ENCODE peak calls at places on chromosomes 16 and 17, in six cellular contexts. One of them, this sample, is unnamed.

GRCh38 chr17:20935740-20936139 is 107.1 kb downstream of the USP22 start:
- DNase-seq in mucosa of descending colon: no peak
- DNase-seq in posterior cingulate gyrus: no peak
- DNase-seq in NCI-H510A treated with DMSO at 0.1 percent for 48 hours: no peak
- DNase-seq in A172: peak
- DNase-seq in nephron progenitor cell: no peak
- DNase-seq in this sample: peak

GRCh38 chr17:59631221-59631720 is 11.6 kb downstream of the CLTC start:
- DNase-seq in posterior cingulate gyrus: no peak
- DNase-seq in A172: no peak
- DNase-seq in NCI-H510A treated with DMSO at 0.1 percent for 48 hours: no peak
- DNase-seq in mucosa of descending colon: no peak
- DNase-seq in nephron progenitor cell: no peak
- DNase-seq in this sample: no peak

GRCh38 chr16:65244811-65245210 is 122.9 kb upstream of the CDH11 start:
- DNase-seq in posterior cingulate gyrus: no peak
- DNase-seq in NCI-H510A treated with DMSO at 0.1 percent for 48 hours: no peak
- DNase-seq in A172: no peak
- DNase-seq in mucosa of descending colon: no peak
- DNase-seq in nephron progenitor cell: no peak
- DNase-seq in this sample: no peak

GRCh38 chr17:80821546-80821945 is 170.1 kb upstream of the CHMP6 start:
- DNase-seq in A172: no peak
- DNase-seq in posterior cingulate gyrus: peak
- DNase-seq in mucosa of descending colon: no peak
- DNase-seq in NCI-H510A treated with DMSO at 0.1 percent for 48 hours: no peak
- DNase-seq in nephron progenitor cell: no peak
- DNase-seq in this sample: no peak

GRCh38 chr17:82912571-82913089 is 72.8 kb upstream of the ZNF750 start:
- DNase-seq in mucosa of descending colon: no peak
- DNase-seq in NCI-H510A treated with DMSO at 0.1 percent for 48 hours: no peak
- DNase-seq in posterior cingulate gyrus: no peak
- DNase-seq in A172: no peak
- DNase-seq in nephron progenitor cell: no peak
- DNase-seq in this sample: no peak

GRCh38 chr16:56041556-56042140 is 149.6 kb upstream of the GNAO1 start:
- DNase-seq in posterior cingulate gyrus: no peak
- DNase-seq in mucosa of descending colon: no peak
- DNase-seq in nephron progenitor cell: peak
- DNase-seq in NCI-H510A treated with DMSO at 0.1 percent for 48 hours: peak
- DNase-seq in A172: peak
- DNase-seq in this sample: peak

GRCh38 chr17:59837362-59838195 is 55.2 kb downstream of the TUBD1 start:
- DNase-seq in nephron progenitor cell: peak
- DNase-seq in A172: peak
- DNase-seq in posterior cingulate gyrus: no peak
- DNase-seq in mucosa of descending colon: no peak
- DNase-seq in NCI-H510A treated with DMSO at 0.1 percent for 48 hours: peak
- DNase-seq in this sample: peak

GRCh38 chr17:339193-340061 is 13.2 kb downstream of the RPH3AL start:
- DNase-seq in posterior cingulate gyrus: peak
- DNase-seq in nephron progenitor cell: no peak
- DNase-seq in mucosa of descending colon: peak
- DNase-seq in NCI-H510A treated with DMSO at 0.1 percent for 48 hours: peak
- DNase-seq in A172: no peak
- DNase-seq in this sample: peak

GRCh38 chr16:30488764-30489595 is 16.4 kb downstream of the ITGAL start:
- DNase-seq in NCI-H510A treated with DMSO at 0.1 percent for 48 hours: no peak
- DNase-seq in mucosa of descending colon: no peak
- DNase-seq in posterior cingulate gyrus: no peak
- DNase-seq in nephron progenitor cell: no peak
- DNase-seq in A172: no peak
- DNase-seq in this sample: no peak

GRCh38 chr16:10447289-10447688 is 61.4 kb downstream of the ATF7IP2 start:
- DNase-seq in posterior cingulate gyrus: no peak
- DNase-seq in A172: no peak
- DNase-seq in NCI-H510A treated with DMSO at 0.1 percent for 48 hours: no peak
- DNase-seq in mucosa of descending colon: no peak
- DNase-seq in nephron progenitor cell: no peak
- DNase-seq in this sample: no peak

GRCh38 chr17:39972271-39972670 is 8.3 kb upstream of the PSMD3 start:
- DNase-seq in posterior cingulate gyrus: no peak
- DNase-seq in A172: no peak
- DNase-seq in nephron progenitor cell: no peak
- DNase-seq in NCI-H510A treated with DMSO at 0.1 percent for 48 hours: no peak
- DNase-seq in mucosa of descending colon: no peak
- DNase-seq in this sample: no peak

GRCh38 chr16:87206646-87207451 is 110.3 kb downstream of the C16orf95 start:
- DNase-seq in posterior cingulate gyrus: no peak
- DNase-seq in mucosa of descending colon: no peak
- DNase-seq in nephron progenitor cell: no peak
- DNase-seq in A172: peak
- DNase-seq in NCI-H510A treated with DMSO at 0.1 percent for 48 hours: no peak
- DNase-seq in this sample: no peak

GRCh38 chr16:50152386-50152806 is 710 bp upstream of the TENT4B start:
- DNase-seq in mucosa of descending colon: no peak
- DNase-seq in NCI-H510A treated with DMSO at 0.1 percent for 48 hours: peak
- DNase-seq in nephron progenitor cell: no peak
- DNase-seq in A172: peak
- DNase-seq in posterior cingulate gyrus: peak
- DNase-seq in this sample: peak

GRCh38 chr17:1203967-1204291 is 24.1 kb upstream of the ABR start:
- DNase-seq in posterior cingulate gyrus: no peak
- DNase-seq in NCI-H510A treated with DMSO at 0.1 percent for 48 hours: no peak
- DNase-seq in nephron progenitor cell: no peak
- DNase-seq in mucosa of descending colon: no peak
- DNase-seq in A172: no peak
- DNase-seq in this sample: no peak

GRCh38 chr16:31711344-31711845 is 162.2 kb upstream of the ZNF267 start:
- DNase-seq in mucosa of descending colon: peak
- DNase-seq in nephron progenitor cell: no peak
- DNase-seq in A172: no peak
- DNase-seq in posterior cingulate gyrus: no peak
- DNase-seq in NCI-H510A treated with DMSO at 0.1 percent for 48 hours: no peak
- DNase-seq in this sample: no peak

GRCh38 chr17:80833952-80834895 is 157.4 kb upstream of the CHMP6 start:
- DNase-seq in mucosa of descending colon: peak
- DNase-seq in posterior cingulate gyrus: peak
- DNase-seq in nephron progenitor cell: no peak
- DNase-seq in NCI-H510A treated with DMSO at 0.1 percent for 48 hours: no peak
- DNase-seq in A172: no peak
- DNase-seq in this sample: no peak

GRCh38 chr16:46853713-46854443 is 22.9 kb upstream of the C16orf87 start:
- DNase-seq in nephron progenitor cell: peak
- DNase-seq in NCI-H510A treated with DMSO at 0.1 percent for 48 hours: peak
- DNase-seq in mucosa of descending colon: peak
- DNase-seq in A172: peak
- DNase-seq in posterior cingulate gyrus: peak
- DNase-seq in this sample: peak

GRCh38 chr17:35545150-35545549 is 7.7 kb upstream of the SLFN12L start:
- DNase-seq in NCI-H510A treated with DMSO at 0.1 percent for 48 hours: no peak
- DNase-seq in nephron progenitor cell: no peak
- DNase-seq in A172: no peak
- DNase-seq in posterior cingulate gyrus: no peak
- DNase-seq in mucosa of descending colon: no peak
- DNase-seq in this sample: no peak

GRCh38 chr16:11639925-11640899 is 28.0 kb upstream of the SNN start:
- DNase-seq in nephron progenitor cell: peak
- DNase-seq in posterior cingulate gyrus: no peak
- DNase-seq in NCI-H510A treated with DMSO at 0.1 percent for 48 hours: peak
- DNase-seq in mucosa of descending colon: no peak
- DNase-seq in A172: peak
- DNase-seq in this sample: peak

GRCh38 chr16:4200781-4201137 is 41.1 kb downstream of the SRL start:
- DNase-seq in NCI-H510A treated with DMSO at 0.1 percent for 48 hours: no peak
- DNase-seq in mucosa of descending colon: no peak
- DNase-seq in posterior cingulate gyrus: no peak
- DNase-seq in A172: peak
- DNase-seq in nephron progenitor cell: no peak
- DNase-seq in this sample: no peak

GRCh38 chr16:77551352-77551751 is 116.5 kb upstream of the ADAMTS18 start:
- DNase-seq in nephron progenitor cell: no peak
- DNase-seq in mucosa of descending colon: no peak
- DNase-seq in posterior cingulate gyrus: no peak
- DNase-seq in NCI-H510A treated with DMSO at 0.1 percent for 48 hours: no peak
- DNase-seq in A172: no peak
- DNase-seq in this sample: no peak

GRCh38 chr17:2398655-2399571 is 1.9 kb downstream of the MNT start:
- DNase-seq in A172: peak
- DNase-seq in mucosa of descending colon: peak
- DNase-seq in posterior cingulate gyrus: peak
- DNase-seq in nephron progenitor cell: no peak
- DNase-seq in NCI-H510A treated with DMSO at 0.1 percent for 48 hours: peak
- DNase-seq in this sample: peak

GRCh38 chr16:4500283-4500682 is 24.1 kb downstream of the HMOX2 start:
- DNase-seq in posterior cingulate gyrus: no peak
- DNase-seq in nephron progenitor cell: no peak
- DNase-seq in mucosa of descending colon: no peak
- DNase-seq in NCI-H510A treated with DMSO at 0.1 percent for 48 hours: no peak
- DNase-seq in A172: peak
- DNase-seq in this sample: no peak

GRCh38 chr17:33892677-33893076 is 362.4 kb upstream of the CCL2 start:
- DNase-seq in posterior cingulate gyrus: no peak
- DNase-seq in NCI-H510A treated with DMSO at 0.1 percent for 48 hours: no peak
- DNase-seq in nephron progenitor cell: no peak
- DNase-seq in mucosa of descending colon: no peak
- DNase-seq in A172: no peak
- DNase-seq in this sample: no peak

GRCh38 chr16:25707982-25708583 is 16.3 kb downstream of the HS3ST4 start:
- DNase-seq in NCI-H510A treated with DMSO at 0.1 percent for 48 hours: peak
- DNase-seq in posterior cingulate gyrus: no peak
- DNase-seq in nephron progenitor cell: peak
- DNase-seq in A172: no peak
- DNase-seq in mucosa of descending colon: no peak
- DNase-seq in this sample: no peak

GRCh38 chr16:84791501-84791900 is 28.3 kb upstream of the CRISPLD2 start:
- DNase-seq in nephron progenitor cell: no peak
- DNase-seq in NCI-H510A treated with DMSO at 0.1 percent for 48 hours: no peak
- DNase-seq in A172: no peak
- DNase-seq in posterior cingulate gyrus: no peak
- DNase-seq in mucosa of descending colon: no peak
- DNase-seq in this sample: no peak

GRCh38 chr17:80219777-80220708 is at the start of the genes SGSH and SLC26A11:
- DNase-seq in nephron progenitor cell: peak
- DNase-seq in NCI-H510A treated with DMSO at 0.1 percent for 48 hours: peak
- DNase-seq in mucosa of descending colon: peak
- DNase-seq in posterior cingulate gyrus: peak
- DNase-seq in A172: peak
- DNase-seq in this sample: peak

GRCh38 chr17:82642022-82642421 is 6.2 kb downstream of the WDR45B start:
- DNase-seq in A172: no peak
- DNase-seq in mucosa of descending colon: no peak
- DNase-seq in NCI-H510A treated with DMSO at 0.1 percent for 48 hours: no peak
- DNase-seq in posterior cingulate gyrus: peak
- DNase-seq in nephron progenitor cell: no peak
- DNase-seq in this sample: no peak

GRCh38 chr16:56708418-56708817 is 21.5 kb upstream of the NUP93 start:
- DNase-seq in NCI-H510A treated with DMSO at 0.1 percent for 48 hours: no peak
- DNase-seq in A172: no peak
- DNase-seq in nephron progenitor cell: no peak
- DNase-seq in posterior cingulate gyrus: no peak
- DNase-seq in mucosa of descending colon: no peak
- DNase-seq in this sample: no peak

GRCh38 chr16:3147757-3148104 is 12.9 kb downstream of the ZNF213 start:
- DNase-seq in A172: no peak
- DNase-seq in NCI-H510A treated with DMSO at 0.1 percent for 48 hours: no peak
- DNase-seq in mucosa of descending colon: no peak
- DNase-seq in nephron progenitor cell: no peak
- DNase-seq in posterior cingulate gyrus: peak
- DNase-seq in this sample: no peak

GRCh38 chr17:61816538-61816937 is 46.8 kb downstream of the BRIP1 start:
- DNase-seq in A172: no peak
- DNase-seq in nephron progenitor cell: no peak
- DNase-seq in mucosa of descending colon: no peak
- DNase-seq in posterior cingulate gyrus: no peak
- DNase-seq in NCI-H510A treated with DMSO at 0.1 percent for 48 hours: no peak
- DNase-seq in this sample: no peak

GRCh38 chr17:82244413-82245140 is 15.7 kb downstream of the SLC16A3 start:
- DNase-seq in posterior cingulate gyrus: no peak
- DNase-seq in A172: no peak
- DNase-seq in NCI-H510A treated with DMSO at 0.1 percent for 48 hours: no peak
- DNase-seq in mucosa of descending colon: no peak
- DNase-seq in nephron progenitor cell: no peak
- DNase-seq in this sample: peak

GRCh38 chr17:43694081-43694870 is 32.6 kb upstream of the MEOX1 start:
- DNase-seq in A172: peak
- DNase-seq in posterior cingulate gyrus: peak
- DNase-seq in NCI-H510A treated with DMSO at 0.1 percent for 48 hours: peak
- DNase-seq in nephron progenitor cell: peak
- DNase-seq in mucosa of descending colon: peak
- DNase-seq in this sample: peak

GRCh38 chr16:30005341-30006094 is 5.3 kb downstream of the DOC2A start:
- DNase-seq in A172: peak
- DNase-seq in posterior cingulate gyrus: peak
- DNase-seq in nephron progenitor cell: peak
- DNase-seq in NCI-H510A treated with DMSO at 0.1 percent for 48 hours: peak
- DNase-seq in mucosa of descending colon: no peak
- DNase-seq in this sample: peak